ENCODE peak calls at places on chromosomes 1 and 21, in four cellular contexts. One of them, this sample, is unnamed.

GRCh38 chr1:206737729-206738222 is 32.8 kb upstream of the IL19 start:
- DNase-seq in HepG2: no peak
- DNase-seq in K562: peak; percentile 31
- DNase-seq in GM12878: no peak
- DNase-seq in this sample: no peak

GRCh38 chr1:117368116-117369108 is 1.2 kb downstream of the MAN1A2 start:
- DNase-seq in HepG2: peak; percentile 26
- DNase-seq in K562: peak; percentile 52
- DNase-seq in GM12878: no peak
- DNase-seq in this sample: no peak

GRCh38 chr1:59730759-59731478 is 83.8 kb upstream of the HOOK1 start:
- DNase-seq in HepG2: peak; percentile 93
- DNase-seq in K562: peak; percentile 77
- DNase-seq in GM12878: no peak
- DNase-seq in this sample: no peak

GRCh38 chr1:93842750-93843500 is 36.1 kb downstream of the DNTTIP2 start:
- DNase-seq in HepG2: no peak
- DNase-seq in K562: no peak
- DNase-seq in GM12878: no peak
- DNase-seq in this sample: no peak

GRCh38 chr1:202168861-202169260 is 8.5 kb upstream of the PTPN7 start:
- DNase-seq in HepG2: no peak
- DNase-seq in K562: no peak
- DNase-seq in GM12878: no peak
- DNase-seq in this sample: no peak

GRCh38 chr1:50917128-50917795 is 42.8 kb downstream of the FAF1 start:
- DNase-seq in HepG2: no peak
- DNase-seq in K562: no peak
- DNase-seq in GM12878: peak; percentile 15
- DNase-seq in this sample: no peak

GRCh38 chr1:15245593-15246325 is 1.3 kb upstream of the FHAD1 start:
- DNase-seq in HepG2: no peak
- DNase-seq in K562: no peak
- DNase-seq in GM12878: no peak
- DNase-seq in this sample: no peak

GRCh38 chr1:65503427-65503826 is 83.0 kb downstream of the LEPR start:
- DNase-seq in HepG2: no peak
- DNase-seq in K562: no peak
- DNase-seq in GM12878: no peak
- DNase-seq in this sample: no peak

GRCh38 chr1:38576241-38576640 is 283.3 kb downstream of the RRAGC start:
- DNase-seq in HepG2: no peak
- DNase-seq in K562: no peak
- DNase-seq in GM12878: no peak
- DNase-seq in this sample: no peak

GRCh38 chr1:65431111-65431705 is 10.7 kb downstream of the LEPR start:
- DNase-seq in HepG2: peak; percentile 43
- DNase-seq in K562: peak; percentile 42
- DNase-seq in GM12878: no peak
- DNase-seq in this sample: no peak

GRCh38 chr1:113856011-113856410 is 15.5 kb downstream of the PTPN22 start:
- DNase-seq in HepG2: peak; percentile 70
- DNase-seq in K562: no peak
- DNase-seq in GM12878: no peak
- DNase-seq in this sample: no peak

GRCh38 chr1:89821322-89822108 is 683 bp downstream of the LRRC8D start:
- DNase-seq in HepG2: peak; percentile 62
- DNase-seq in K562: peak; percentile 79
- DNase-seq in GM12878: no peak
- DNase-seq in this sample: no peak

GRCh38 chr1:44012941-44013609 is 18.2 kb downstream of the SLC6A9 start:
- DNase-seq in HepG2: no peak
- DNase-seq in K562: no peak
- DNase-seq in GM12878: no peak
- DNase-seq in this sample: no peak

GRCh38 chr1:100868364-100868995 is 26.2 kb downstream of the EXTL2 start:
- DNase-seq in HepG2: peak; percentile 22
- DNase-seq in K562: peak; percentile 14
- DNase-seq in GM12878: no peak
- DNase-seq in this sample: no peak

GRCh38 chr1:35935436-35935835 is 4.5 kb downstream of the AGO3 start:
- DNase-seq in HepG2: peak; percentile 6
- DNase-seq in K562: peak; percentile 35
- DNase-seq in GM12878: no peak
- DNase-seq in this sample: no peak

GRCh38 chr21:26449161-26449560 is 123.9 kb downstream of the CYYR1 start:
- DNase-seq in HepG2: no peak
- DNase-seq in K562: no peak
- DNase-seq in GM12878: no peak
- DNase-seq in this sample: no peak

GRCh38 chr1:150548632-150549495 is at the start of gene ADAMTSL4:
- DNase-seq in HepG2: no peak
- DNase-seq in K562: peak; percentile 88
- DNase-seq in GM12878: no peak
- DNase-seq in this sample: no peak

GRCh38 chr1:51564124-51564523 is 45.1 kb upstream of the EPS15 start:
- DNase-seq in HepG2: no peak
- DNase-seq in K562: no peak
- DNase-seq in GM12878: no peak
- DNase-seq in this sample: no peak

GRCh38 chr1:54069792-54070548 is 16.6 kb downstream of the TCEANC2 start:
- DNase-seq in HepG2: peak; percentile 71
- DNase-seq in K562: peak; percentile 70
- DNase-seq in GM12878: no peak
- DNase-seq in this sample: no peak

GRCh38 chr1:235127774-235128452 is 724 bp downstream of the TOMM20 start:
- DNase-seq in HepG2: no peak
- DNase-seq in K562: no peak
- DNase-seq in GM12878: no peak
- DNase-seq in this sample: peak; percentile 42

GRCh38 chr1:198671136-198671535 is 32.3 kb downstream of the PTPRC start:
- DNase-seq in HepG2: no peak
- DNase-seq in K562: no peak
- DNase-seq in GM12878: no peak
- DNase-seq in this sample: no peak

GRCh38 chr1:24911651-24912144 is 18.4 kb downstream of the RUNX3 start:
- DNase-seq in HepG2: no peak
- DNase-seq in K562: no peak
- DNase-seq in GM12878: no peak
- DNase-seq in this sample: no peak

GRCh38 chr21:41895643-41896493 is 16.7 kb upstream of the PRDM15 start:
- DNase-seq in HepG2: no peak
- DNase-seq in K562: peak; percentile 45
- DNase-seq in GM12878: no peak
- DNase-seq in this sample: no peak

GRCh38 chr21:28959367-28960099 is 33.1 kb downstream of the LTN1 start:
- DNase-seq in HepG2: peak; percentile 2
- DNase-seq in K562: no peak
- DNase-seq in GM12878: no peak
- DNase-seq in this sample: no peak

GRCh38 chr1:94061513-94062443 is 59.2 kb downstream of the ABCA4 start:
- DNase-seq in HepG2: peak; percentile 97
- DNase-seq in K562: peak; percentile 77
- DNase-seq in GM12878: no peak
- DNase-seq in this sample: no peak

GRCh38 chr1:107454786-107455185 is 313.9 kb downstream of the NTNG1 start:
- DNase-seq in HepG2: no peak
- DNase-seq in K562: no peak
- DNase-seq in GM12878: no peak
- DNase-seq in this sample: no peak

GRCh38 chr1:107444302-107444701 is 303.5 kb downstream of the NTNG1 start:
- DNase-seq in HepG2: no peak
- DNase-seq in K562: no peak
- DNase-seq in GM12878: no peak
- DNase-seq in this sample: no peak

GRCh38 chr1:107450899-107451664 is 310.2 kb downstream of the NTNG1 start:
- DNase-seq in HepG2: no peak
- DNase-seq in K562: no peak
- DNase-seq in GM12878: peak; percentile 72
- DNase-seq in this sample: no peak

GRCh38 chr1:107451735-107452134 is 310.9 kb downstream of the NTNG1 start:
- DNase-seq in HepG2: no peak
- DNase-seq in K562: no peak
- DNase-seq in GM12878: peak; percentile 62
- DNase-seq in this sample: no peak

GRCh38 chr1:107449326-107449725 is 308.5 kb downstream of the NTNG1 start:
- DNase-seq in HepG2: no peak
- DNase-seq in K562: no peak
- DNase-seq in GM12878: no peak
- DNase-seq in this sample: no peak
- TF ChIP-seq RAD21 in HepG2: no peak
- TF ChIP-seq RAD21 in K562: no peak
- TF ChIP-seq RAD21 in GM12878: no peak
- TF ChIP-seq RAD21 in this sample: no peak

GRCh38 chr1:33222381-33222780 is 33.9 kb upstream of the ZNF362 start:
- DNase-seq in HepG2: no peak
- DNase-seq in K562: no peak
- DNase-seq in GM12878: no peak
- DNase-seq in this sample: no peak
- TF ChIP-seq MAX in HepG2: no peak
- TF ChIP-seq MAX in K562: no peak
- TF ChIP-seq MAX in GM12878: no peak
- TF ChIP-seq MAX in this sample: no peak

DNA sequence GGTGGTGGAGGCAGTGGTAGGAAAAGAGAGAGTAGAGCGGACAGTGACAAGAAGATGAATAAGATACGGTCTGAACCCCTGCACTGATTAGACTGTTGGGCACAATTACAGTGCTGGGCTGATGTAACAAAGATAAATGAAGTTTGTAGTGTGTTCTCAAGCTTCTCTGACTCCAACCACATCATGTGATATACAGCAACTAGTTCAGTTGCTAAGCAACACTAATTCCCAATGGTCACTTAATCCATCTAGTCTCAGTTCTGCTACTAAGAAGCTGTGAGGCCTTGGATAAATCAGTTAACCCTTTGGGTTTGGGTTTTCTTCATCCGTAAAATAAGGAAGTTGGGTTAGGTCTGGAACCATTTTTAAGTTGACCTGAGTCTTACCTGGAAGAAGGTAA is 17.3 kb downstream of the DDR2 start:
- DNase-seq in HepG2: no peak
- DNase-seq in K562: no peak
- DNase-seq in GM12878: no peak
- DNase-seq in this sample: no peak
- TF ChIP-seq CBX5 in HepG2: no peak
- TF ChIP-seq CBX5 in K562: no peak
- TF ChIP-seq CBX5 in GM12878: no peak
- TF ChIP-seq CBX5 in this sample: no peak

GRCh38 chr1:180631766-180632325 is at the start of gene XPR1:
- DNase-seq in HepG2: peak; percentile 96
- DNase-seq in K562: peak; percentile 99
- DNase-seq in GM12878: peak; percentile 95
- DNase-seq in this sample: peak; percentile 94
- TF ChIP-seq RAD21 in HepG2: peak; percentile 18
- TF ChIP-seq RAD21 in K562: peak; percentile 23
- TF ChIP-seq RAD21 in GM12878: peak; percentile 26
- TF ChIP-seq RAD21 in this sample: no peak

DNA sequence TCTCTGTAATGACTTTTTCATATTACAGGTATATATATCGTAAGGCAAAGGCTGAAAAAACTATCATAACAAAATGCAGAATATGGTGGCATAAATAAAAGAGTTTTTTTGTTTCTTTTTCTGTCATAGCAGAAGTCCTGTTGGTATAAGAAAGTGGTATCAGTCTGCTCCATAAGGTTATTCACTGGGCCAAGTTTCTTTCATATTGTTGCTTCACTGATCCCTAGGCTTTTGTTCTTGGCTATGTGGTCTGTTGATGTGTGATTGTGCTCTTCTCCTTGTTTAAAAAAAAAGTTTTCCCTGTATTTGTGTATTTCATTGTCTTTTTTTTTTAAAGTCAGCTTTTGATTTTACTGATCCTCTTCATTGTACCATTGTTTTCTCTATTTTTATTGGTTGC is 26.0 kb downstream of the PTBP2 start:
- DNase-seq in HepG2: no peak
- DNase-seq in K562: no peak
- DNase-seq in GM12878: no peak
- DNase-seq in this sample: no peak
- TF ChIP-seq MAX in HepG2: no peak
- TF ChIP-seq MAX in K562: no peak
- TF ChIP-seq MAX in GM12878: no peak
- TF ChIP-seq MAX in this sample: no peak